ENCODE peak calls at places on chromosomes 13 and 19, in eight cellular contexts. C, D, R, Z, O, V, L and W are unnamed samples.

GRCh38 chr19:18468517-18468916 is 30.6 kb upstream of the ISYNA1 start:
- DNase-seq in C (peak), D (no peak), R (no peak), Z (no peak), O (no peak), V (no peak), L (no peak), W (no peak)

GRCh38 chr13:91245283-91245682 is 102.2 kb upstream of the MIR17HG start:
- DNase-seq in C (no peak), D (no peak), R (no peak), Z (no peak), O (no peak), V (no peak), L (no peak), W (no peak)

GRCh38 chr19:42216653-42217521 is 590 bp downstream of the DEDD2 start:
- DNase-seq in C (peak), D (no peak), R (peak), Z (no peak), O (no peak), V (peak), L (peak), W (no peak)

GRCh38 chr19:32624410-32624809 is 43.4 kb downstream of the PDCD5 start:
- DNase-seq in C (no peak), D (no peak), R (no peak), Z (no peak), O (no peak), V (no peak), L (no peak), W (no peak)

GRCh38 chr13:78621086-78621485 is 17.7 kb upstream of the POU4F1 start:
- DNase-seq in C (no peak), D (no peak), R (no peak), Z (no peak), O (no peak), V (no peak), L (no peak), W (no peak)

GRCh38 chr13:111630411-111630810 is 310.0 kb downstream of the TEX29 start:
- DNase-seq in C (no peak), D (no peak), R (peak), Z (no peak), O (no peak), V (no peak), L (no peak), W (no peak)

GRCh38 chr13:28320884-28321574 is 173.9 kb downstream of the FLT1 start:
- DNase-seq in C (no peak), D (no peak), R (no peak), Z (no peak), O (no peak), V (no peak), L (no peak), W (no peak)

GRCh38 chr13:65999441-65999840 is 1230.7 kb downstream of the PCDH9 start:
- DNase-seq in C (no peak), D (no peak), R (no peak), Z (no peak), O (no peak), V (peak), L (no peak), W (no peak)

GRCh38 chr19:18021121-18021755 is 13.3 kb downstream of the ARRDC2 start:
- DNase-seq in C (peak), D (peak), R (no peak), Z (peak), O (peak), V (peak), L (peak), W (peak)

GRCh38 chr19:18300930-18301717 is 19.7 kb upstream of the JUND start:
- DNase-seq in C (peak), D (peak), R (no peak), Z (peak), O (no peak), V (peak), L (peak), W (no peak)

GRCh38 chr19:50301607-50301971 is 27.6 kb downstream of the KCNC3 start:
- DNase-seq in C (no peak), D (no peak), R (no peak), Z (no peak), O (no peak), V (no peak), L (no peak), W (no peak)

GRCh38 chr13:46571189-46571901 is 18.4 kb downstream of the LRCH1 start:
- DNase-seq in C (no peak), D (no peak), R (no peak), Z (no peak), O (peak), V (no peak), L (peak), W (peak)

GRCh38 chr19:4066682-4067395 is at the start of gene ZBTB7A:
- DNase-seq in C (peak), D (no peak), R (peak), Z (peak), O (peak), V (peak), L (peak), W (peak)

GRCh38 chr19:4068058-4068966 is 1.6 kb upstream of the ZBTB7A start:
- DNase-seq in C (no peak), D (no peak), R (no peak), Z (no peak), O (no peak), V (no peak), L (no peak), W (no peak)

GRCh38 chr19:4069331-4069959 is 2.7 kb upstream of the ZBTB7A start:
- DNase-seq in C (no peak), D (no peak), R (no peak), Z (no peak), O (no peak), V (no peak), L (no peak), W (no peak)

GRCh38 chr19:4066176-4066606 is 508 bp downstream of the ZBTB7A start:
- DNase-seq in C (no peak), D (no peak), R (peak), Z (no peak), O (no peak), V (no peak), L (no peak), W (no peak)

DNA sequence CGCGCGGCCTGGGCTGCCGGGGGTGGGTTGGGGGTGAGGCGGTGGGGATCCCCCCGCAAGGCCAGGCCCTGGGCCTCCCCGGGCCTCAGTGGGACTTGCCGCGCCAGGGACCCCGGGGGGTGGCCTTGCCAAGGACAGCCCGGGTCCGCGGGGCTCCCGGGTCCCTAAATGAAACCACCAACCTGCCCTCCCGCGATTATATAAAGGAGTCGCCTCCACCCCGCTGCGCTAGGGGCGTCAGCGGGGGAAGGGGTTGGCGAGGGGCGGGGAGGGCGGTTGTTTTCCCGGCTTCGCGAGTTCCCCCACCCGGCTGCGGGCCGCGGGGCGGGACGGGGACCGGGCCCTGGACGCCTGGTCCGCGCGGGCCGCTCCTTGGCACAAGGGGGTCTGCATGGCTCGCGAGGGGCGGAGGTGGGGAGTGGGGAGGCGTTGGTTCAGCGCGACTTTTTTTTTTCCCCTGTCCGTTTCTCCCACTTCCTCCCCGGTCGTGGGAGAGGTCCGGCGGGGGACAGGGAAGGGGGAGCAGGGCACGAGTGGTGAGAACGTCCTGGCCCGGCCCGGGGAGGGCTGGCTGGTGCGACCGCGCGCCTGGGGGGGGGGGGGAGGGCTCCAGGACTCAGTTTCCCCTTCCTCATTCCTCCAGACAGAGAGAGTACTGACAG is 828 bp upstream of the ZBTB7A start:
- DNase-seq in C (no peak), D (no peak), R (peak), Z (no peak), O (no peak), V (no peak), L (no peak), W (no peak)
- TF ChIP-seq CTCF in C (no peak), D (no peak), R (no peak), Z (no peak), O (no peak), V (no peak), L (no peak), W (no peak)

DNA sequence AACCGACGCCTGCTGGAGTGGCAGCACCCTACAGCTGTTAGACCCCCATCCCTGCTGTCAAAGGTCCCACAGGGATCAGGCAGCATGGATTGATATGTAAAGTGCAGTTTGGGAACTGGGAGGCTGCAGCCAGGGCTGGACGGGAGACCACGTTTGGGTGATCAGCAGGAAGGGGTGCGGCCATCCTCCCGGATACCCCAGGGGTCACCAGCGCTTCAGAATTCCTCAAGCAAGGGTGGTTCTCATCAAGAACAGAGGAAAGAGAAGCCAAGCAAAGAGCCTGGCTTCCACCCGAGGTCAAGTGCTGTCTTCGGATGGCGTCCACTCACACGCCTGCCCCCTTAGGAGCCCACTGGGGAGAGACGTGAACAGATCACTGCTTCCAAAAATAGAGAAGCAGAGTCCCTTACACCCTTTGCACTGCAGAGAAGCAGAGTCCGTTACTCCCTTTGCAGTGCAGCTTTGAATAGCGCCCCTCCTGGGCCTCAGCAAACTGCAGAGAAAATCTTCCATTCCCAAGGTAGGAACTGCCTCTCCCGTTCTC is 35.5 kb downstream of the DHRS12 start:
- DNase-seq in C (no peak), D (no peak), R (peak), Z (no peak), O (no peak), V (no peak), L (no peak), W (no peak)
- TF ChIP-seq CTCF in C (no peak), D (no peak), R (peak), Z (no peak), O (no peak), V (peak), L (peak), W (no peak)

DNA sequence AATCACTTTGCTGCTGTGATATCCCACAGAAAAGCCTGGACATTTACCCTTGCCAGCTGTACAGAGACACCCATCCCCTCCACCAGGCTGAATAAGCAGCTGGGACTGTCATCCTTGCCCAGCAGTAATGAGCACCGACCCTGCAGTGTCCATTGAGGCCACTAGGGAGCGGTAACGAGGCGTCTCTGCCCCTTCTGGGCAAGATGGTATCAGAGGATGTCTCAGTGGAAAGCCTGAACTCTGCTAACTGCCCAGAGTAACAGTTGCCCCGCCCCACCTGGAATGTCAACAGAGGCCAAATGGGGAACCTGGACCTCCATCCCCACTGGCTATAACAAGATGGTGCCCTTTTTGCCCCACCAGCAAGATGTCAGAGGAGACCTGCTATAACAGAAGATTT is 22.8 kb upstream of the CEACAM20 start:
- DNase-seq in C (peak), D (no peak), R (peak), Z (no peak), O (peak), V (peak), L (peak), W (no peak)
- TF ChIP-seq CTCF in C (peak), D (peak), R (peak), Z (no peak), O (peak), V (peak), L (peak), W (peak)

DNA sequence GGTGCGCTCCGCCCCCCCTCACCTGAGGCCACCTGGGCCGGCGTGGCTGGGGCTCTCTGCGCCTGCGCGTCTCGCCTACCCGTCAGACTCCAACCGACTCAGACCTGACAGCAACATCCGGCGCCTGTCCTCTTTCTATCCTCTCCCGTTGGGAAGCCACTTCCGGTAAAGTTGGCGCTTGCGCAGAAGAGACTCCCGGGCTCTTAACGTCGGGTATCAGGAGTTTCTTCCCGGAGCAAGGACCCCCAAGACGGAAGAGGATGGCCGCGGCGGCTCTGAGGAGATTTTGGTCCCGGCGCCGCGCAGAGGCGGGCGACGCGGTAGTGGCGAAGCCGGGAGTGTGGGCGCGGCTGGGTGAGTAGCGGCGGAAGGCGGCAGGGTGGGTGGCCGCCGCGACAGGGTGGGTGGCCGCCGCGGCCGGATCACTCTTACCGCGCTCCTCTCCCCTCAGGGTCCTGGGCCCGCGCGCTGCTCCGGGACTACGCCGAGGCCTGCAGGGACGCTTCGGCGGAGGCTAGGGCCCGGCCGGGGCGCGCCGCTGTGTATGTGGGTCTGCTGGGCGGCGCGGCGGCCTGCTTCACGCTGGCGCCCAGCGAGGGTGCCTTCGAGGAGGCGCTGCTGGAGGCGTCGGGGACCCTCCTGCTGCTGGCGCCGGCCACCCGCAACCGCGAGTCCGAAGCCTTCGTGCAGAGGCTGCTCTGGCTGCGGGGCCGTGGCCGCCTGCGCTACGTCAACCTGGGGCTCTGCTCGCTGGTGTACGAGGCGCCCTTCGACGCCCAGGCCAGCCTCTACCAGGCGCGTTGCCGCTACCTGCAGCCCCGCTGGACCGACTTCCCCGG is at the start of the genes TIMM29 and YIPF2:
- DNase-seq in C (peak), D (peak), R (peak), Z (peak), O (peak), V (peak), L (peak), W (peak)
- TF ChIP-seq CTCF in C (no peak), D (no peak), R (no peak), Z (no peak), O (no peak), V (no peak), L (no peak), W (no peak)

GRCh38 chr13:88978607-88979006 is 1307.4 kb downstream of the SLITRK5 start:
- DNase-seq in C (no peak), D (no peak), R (no peak), Z (no peak), O (no peak), V (no peak), L (no peak), W (no peak)

DNA sequence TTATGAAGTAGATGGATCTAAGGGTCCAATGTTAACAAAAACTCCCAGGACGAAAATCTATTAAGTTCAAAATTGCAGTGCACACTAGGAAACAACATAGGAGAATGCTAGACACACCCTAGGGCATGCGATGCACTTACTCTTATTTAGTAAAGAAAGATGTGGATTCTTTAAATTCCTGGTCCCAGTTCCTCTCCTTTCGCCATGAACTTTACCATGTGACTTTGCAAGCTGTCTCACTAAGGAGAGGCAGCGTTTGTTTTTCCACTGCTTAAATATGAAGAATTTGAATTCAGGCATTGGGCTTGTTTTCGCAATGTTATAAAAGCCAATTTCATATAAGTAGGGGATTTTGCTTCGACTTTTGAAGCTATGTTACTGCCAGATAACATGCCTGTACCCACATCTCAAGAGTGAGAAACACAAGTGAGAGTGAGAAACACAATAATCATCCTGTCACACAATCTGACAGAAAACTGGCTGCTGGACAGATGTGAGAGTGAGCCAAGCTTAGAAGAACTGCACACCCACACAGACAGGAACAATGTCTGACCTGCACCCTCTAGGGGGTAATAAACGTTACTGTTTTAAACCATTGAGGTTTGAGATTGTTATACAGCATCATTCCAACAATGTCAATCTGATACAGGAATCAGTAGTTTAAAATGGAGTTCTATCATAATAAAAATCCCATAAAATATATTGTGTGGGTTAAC is 1308.5 kb downstream of the SLITRK5 start:
- DNase-seq in C (no peak), D (no peak), R (no peak), Z (no peak), O (no peak), V (peak), L (no peak), W (no peak)
- TF ChIP-seq CTCF in C (no peak), D (no peak), R (no peak), Z (no peak), O (peak), V (peak), L (peak), W (peak)

DNA sequence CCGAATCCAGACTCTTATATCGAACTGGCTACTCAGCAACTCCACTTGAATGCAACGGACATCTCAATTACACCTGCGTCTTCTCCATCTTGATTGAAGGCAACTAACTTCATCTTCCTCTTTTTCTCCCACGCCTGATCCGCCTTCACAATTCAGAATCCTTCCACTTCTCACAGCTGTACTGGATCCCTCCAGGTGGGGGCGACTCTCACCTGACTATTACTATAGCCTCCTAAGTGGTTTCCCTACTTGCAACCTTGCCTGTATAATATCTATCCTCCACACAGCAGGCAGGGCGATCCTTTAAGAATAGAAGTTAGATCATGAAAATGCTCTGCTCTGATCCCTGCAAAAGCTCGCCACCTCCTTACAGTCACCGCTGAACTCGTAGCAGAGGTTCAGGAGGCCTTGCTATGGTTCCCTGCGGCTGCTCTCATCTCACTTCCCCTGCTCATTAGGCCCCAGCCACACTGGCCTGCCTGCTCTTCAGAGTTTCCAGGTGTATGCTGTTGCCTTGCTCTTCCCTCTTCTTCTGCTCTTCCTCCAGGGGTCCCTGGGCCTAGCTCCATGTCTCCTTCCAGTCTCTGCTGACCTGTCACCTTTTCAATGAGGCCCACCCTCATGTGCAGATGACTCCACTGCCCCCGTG is 31.9 kb downstream of the RFXAP start:
- DNase-seq in C (peak), D (no peak), R (peak), Z (no peak), O (no peak), V (peak), L (no peak), W (no peak)
- TF ChIP-seq CTCF in C (no peak), D (peak), R (peak), Z (no peak), O (peak), V (peak), L (peak), W (no peak)

GRCh38 chr13:44244288-44244687 is 129.3 kb upstream of the SERP2 start:
- DNase-seq in C (no peak), D (no peak), R (no peak), Z (no peak), O (no peak), V (peak), L (peak), W (no peak)

GRCh38 chr13:44241638-44242037 is 132.0 kb upstream of the SERP2 start:
- DNase-seq in C (no peak), D (no peak), R (no peak), Z (no peak), O (no peak), V (no peak), L (no peak), W (no peak)

GRCh38 chr13:44240611-44241010 is 133.0 kb upstream of the SERP2 start:
- DNase-seq in C (no peak), D (no peak), R (no peak), Z (no peak), O (no peak), V (no peak), L (no peak), W (no peak)

GRCh38 chr13:44238011-44238421 is 135.6 kb upstream of the SERP2 start:
- DNase-seq in C (no peak), D (peak), R (no peak), Z (no peak), O (no peak), V (peak), L (no peak), W (no peak)

GRCh38 chr13:44243198-44243852 is 130.3 kb upstream of the SERP2 start:
- DNase-seq in C (peak), D (no peak), R (peak), Z (no peak), O (peak), V (peak), L (peak), W (peak)
- TF ChIP-seq CTCF in C (no peak), D (no peak), R (peak), Z (peak), O (peak), V (peak), L (peak), W (peak)